ENCODE peak calls at places on chromosomes 6 and 20, in seven cellular contexts. One of them, this sample, is unnamed.

GRCh38 chr6:132830236-132830799 is 15.9 kb downstream of the RPS12 start:
- DNase-seq in effector CD4-positive, alpha-beta T cell: no peak
- DNase-seq in CD4-positive, alpha-beta memory T cell: no peak
- DNase-seq in NAMALWA: peak
- DNase-seq in A172: peak
- DNase-seq in naive B cell: no peak
- DNase-seq in substantia nigra: no peak
- DNase-seq in this sample: no peak

GRCh38 chr6:35552285-35552917 is 39.7 kb upstream of the TULP1 start:
- DNase-seq in naive B cell: peak
- DNase-seq in CD4-positive, alpha-beta memory T cell: peak
- DNase-seq in A172: peak
- DNase-seq in substantia nigra: no peak
- DNase-seq in effector CD4-positive, alpha-beta T cell: peak
- DNase-seq in NAMALWA: peak
- DNase-seq in this sample: no peak

GRCh38 chr6:9173229-9173628 is 737.9 kb upstream of the SLC35B3 start:
- DNase-seq in NAMALWA: no peak
- DNase-seq in CD4-positive, alpha-beta memory T cell: no peak
- DNase-seq in A172: no peak
- DNase-seq in substantia nigra: no peak
- DNase-seq in naive B cell: no peak
- DNase-seq in effector CD4-positive, alpha-beta T cell: no peak
- DNase-seq in this sample: no peak

GRCh38 chr6:3035397-3035796 is 32.9 kb upstream of the RIPK1 start:
- DNase-seq in effector CD4-positive, alpha-beta T cell: no peak
- DNase-seq in NAMALWA: no peak
- DNase-seq in CD4-positive, alpha-beta memory T cell: no peak
- DNase-seq in naive B cell: no peak
- DNase-seq in substantia nigra: no peak
- DNase-seq in A172: no peak
- DNase-seq in this sample: no peak

GRCh38 chr20:6766433-6766832 is 1.1 kb upstream of the BMP2 start:
- DNase-seq in NAMALWA: no peak
- DNase-seq in substantia nigra: no peak
- DNase-seq in A172: no peak
- DNase-seq in naive B cell: no peak
- DNase-seq in CD4-positive, alpha-beta memory T cell: no peak
- DNase-seq in effector CD4-positive, alpha-beta T cell: no peak
- DNase-seq in this sample: no peak

GRCh38 chr6:160253242-160253641 is 5.4 kb downstream of the SLC22A2 start:
- DNase-seq in CD4-positive, alpha-beta memory T cell: no peak
- DNase-seq in naive B cell: no peak
- DNase-seq in A172: no peak
- DNase-seq in effector CD4-positive, alpha-beta T cell: no peak
- DNase-seq in NAMALWA: peak
- DNase-seq in substantia nigra: no peak
- DNase-seq in this sample: no peak

GRCh38 chr6:143112084-143112768 is 51.5 kb downstream of the AIG1 start:
- DNase-seq in CD4-positive, alpha-beta memory T cell: no peak
- DNase-seq in naive B cell: no peak
- DNase-seq in substantia nigra: no peak
- DNase-seq in effector CD4-positive, alpha-beta T cell: no peak
- DNase-seq in A172: no peak
- DNase-seq in NAMALWA: no peak
- DNase-seq in this sample: no peak

GRCh38 chr6:20605581-20605980 is 71.3 kb downstream of the CDKAL1 start:
- DNase-seq in substantia nigra: no peak
- DNase-seq in CD4-positive, alpha-beta memory T cell: no peak
- DNase-seq in A172: no peak
- DNase-seq in naive B cell: no peak
- DNase-seq in NAMALWA: no peak
- DNase-seq in effector CD4-positive, alpha-beta T cell: no peak
- DNase-seq in this sample: no peak

GRCh38 chr6:160261991-160262718 is 3.5 kb upstream of the SLC22A2 start:
- DNase-seq in A172: peak
- DNase-seq in CD4-positive, alpha-beta memory T cell: no peak
- DNase-seq in substantia nigra: no peak
- DNase-seq in effector CD4-positive, alpha-beta T cell: no peak
- DNase-seq in NAMALWA: peak
- DNase-seq in naive B cell: no peak
- DNase-seq in this sample: no peak

GRCh38 chr6:78062993-78063392 is 410.2 kb downstream of the MEI4 start:
- DNase-seq in substantia nigra: no peak
- DNase-seq in NAMALWA: no peak
- DNase-seq in A172: no peak
- DNase-seq in CD4-positive, alpha-beta memory T cell: no peak
- DNase-seq in effector CD4-positive, alpha-beta T cell: no peak
- DNase-seq in naive B cell: no peak
- DNase-seq in this sample: no peak

GRCh38 chr6:124984668-124985338 is 22.6 kb downstream of the RNF217 start:
- DNase-seq in A172: peak
- DNase-seq in substantia nigra: no peak
- DNase-seq in NAMALWA: no peak
- DNase-seq in CD4-positive, alpha-beta memory T cell: no peak
- DNase-seq in naive B cell: no peak
- DNase-seq in effector CD4-positive, alpha-beta T cell: no peak
- DNase-seq in this sample: no peak

GRCh38 chr6:79605968-79606764 is 25.0 kb upstream of the SH3BGRL2 start:
- DNase-seq in NAMALWA: no peak
- DNase-seq in A172: no peak
- DNase-seq in CD4-positive, alpha-beta memory T cell: no peak
- DNase-seq in naive B cell: no peak
- DNase-seq in effector CD4-positive, alpha-beta T cell: no peak
- DNase-seq in substantia nigra: no peak
- DNase-seq in this sample: no peak

GRCh38 chr20:11395581-11395980 is 522.1 kb upstream of the BTBD3 start:
- DNase-seq in NAMALWA: no peak
- DNase-seq in CD4-positive, alpha-beta memory T cell: no peak
- DNase-seq in effector CD4-positive, alpha-beta T cell: no peak
- DNase-seq in substantia nigra: no peak
- DNase-seq in naive B cell: no peak
- DNase-seq in A172: no peak
- DNase-seq in this sample: no peak

GRCh38 chr6:131900231-131900630 is 50.9 kb downstream of the CCN2 start:
- DNase-seq in CD4-positive, alpha-beta memory T cell: no peak
- DNase-seq in substantia nigra: no peak
- DNase-seq in NAMALWA: no peak
- DNase-seq in effector CD4-positive, alpha-beta T cell: no peak
- DNase-seq in naive B cell: no peak
- DNase-seq in A172: no peak
- DNase-seq in this sample: no peak

GRCh38 chr20:35088231-35088794 is 4.3 kb downstream of the TRPC4AP start:
- DNase-seq in A172: no peak
- DNase-seq in naive B cell: no peak
- DNase-seq in substantia nigra: no peak
- DNase-seq in NAMALWA: no peak
- DNase-seq in effector CD4-positive, alpha-beta T cell: no peak
- DNase-seq in CD4-positive, alpha-beta memory T cell: no peak
- DNase-seq in this sample: no peak

GRCh38 chr6:124148225-124148624 is 344.6 kb downstream of the NKAIN2 start:
- DNase-seq in NAMALWA: no peak
- DNase-seq in naive B cell: no peak
- DNase-seq in effector CD4-positive, alpha-beta T cell: no peak
- DNase-seq in CD4-positive, alpha-beta memory T cell: no peak
- DNase-seq in A172: no peak
- DNase-seq in substantia nigra: no peak
- DNase-seq in this sample: no peak

GRCh38 chr6:7836371-7837026 is 74.1 kb downstream of the TXNDC5 start:
- DNase-seq in effector CD4-positive, alpha-beta T cell: no peak
- DNase-seq in substantia nigra: no peak
- DNase-seq in A172: no peak
- DNase-seq in naive B cell: no peak
- DNase-seq in CD4-positive, alpha-beta memory T cell: no peak
- DNase-seq in NAMALWA: no peak
- DNase-seq in this sample: no peak

GRCh38 chr20:62353289-62354030 is 13.7 kb downstream of the LAMA5 start:
- DNase-seq in NAMALWA: no peak
- DNase-seq in CD4-positive, alpha-beta memory T cell: no peak
- DNase-seq in naive B cell: no peak
- DNase-seq in A172: no peak
- DNase-seq in substantia nigra: no peak
- DNase-seq in effector CD4-positive, alpha-beta T cell: no peak
- DNase-seq in this sample: no peak

GRCh38 chr20:50193851-50194830 is 3.5 kb downstream of the CEBPB start:
- DNase-seq in CD4-positive, alpha-beta memory T cell: no peak
- DNase-seq in A172: no peak
- DNase-seq in NAMALWA: no peak
- DNase-seq in effector CD4-positive, alpha-beta T cell: no peak
- DNase-seq in substantia nigra: peak
- DNase-seq in naive B cell: no peak
- DNase-seq in this sample: no peak

GRCh38 chr6:16687045-16687444 is 74.2 kb downstream of the ATXN1 start:
- DNase-seq in substantia nigra: no peak
- DNase-seq in CD4-positive, alpha-beta memory T cell: no peak
- DNase-seq in naive B cell: no peak
- DNase-seq in NAMALWA: no peak
- DNase-seq in A172: no peak
- DNase-seq in effector CD4-positive, alpha-beta T cell: no peak
- DNase-seq in this sample: no peak